ENCODE peak calls at places on chromosomes 2 and 18, in ten cellular contexts. Y, I, U, M, K, Z, F, P, H and R are unnamed samples.

GRCh38 chr2:95337829-95338228 is 40.7 kb downstream of the KCNIP3 start:
- DNase-seq in Y (no peak), I (no peak), U (no peak), M (no peak), K (no peak), Z (no peak), F (no peak), P (no peak), H (no peak), R (no peak)

GRCh38 chr2:235219048-235219447 is 267.2 kb downstream of the SH3BP4 start:
- DNase-seq in Y (no peak), I (no peak), U (no peak), M (no peak), K (no peak), Z (no peak), F (no peak), P (no peak), H (no peak), R (no peak)

GRCh38 chr2:202494856-202495604 is 118.9 kb downstream of the BMPR2 start:
- DNase-seq in Y (no peak), I (no peak), U (no peak), M (no peak), K (no peak), Z (no peak), F (no peak), P (no peak), H (no peak), R (no peak)

GRCh38 chr2:111113838-111114237 is 6.9 kb upstream of the BCL2L11 start:
- DNase-seq in Y (no peak), I (no peak), U (no peak), M (no peak), K (no peak), Z (no peak), F (no peak), P (no peak), H (no peak), R (no peak)

GRCh38 chr2:177106212-177106611 is 106.4 kb upstream of the HNRNPA3 start:
- DNase-seq in Y (peak), I (no peak), U (no peak), M (no peak), K (no peak), Z (no peak), F (no peak), P (no peak), H (no peak), R (no peak)

GRCh38 chr2:32884346-32884745 is 62.4 kb upstream of the LTBP1 start:
- DNase-seq in Y (no peak), I (no peak), U (no peak), M (no peak), K (no peak), Z (no peak), F (no peak), P (no peak), H (no peak), R (no peak)

GRCh38 chr18:79965119-79965902 is 868 bp downstream of the HSBP1L1 start:
- DNase-seq in Y (peak), I (peak), U (no peak), M (peak), K (no peak), Z (no peak), F (peak), P (peak), H (no peak), R (peak)

GRCh38 chr18:697771-698170 is 14.7 kb downstream of the ENOSF1 start:
- DNase-seq in Y (no peak), I (no peak), U (no peak), M (no peak), K (no peak), Z (no peak), F (no peak), P (no peak), H (no peak), R (no peak)